ENCODE peak calls at places on chromosome 14, in four cellular contexts. Y, M, J and T are unnamed samples.

GRCh38 chr14:35669782-35670181 is 135.8 kb downstream of the INSM2 start:
- DNase-seq in Y (no peak), M (no peak), J (no peak), T (no peak)

GRCh38 chr14:31994391-31995033 is 82.6 kb upstream of the ARHGAP5 start:
- DNase-seq in Y (peak; percentile 56), M (no peak), J (no peak), T (peak; percentile 86)

GRCh38 chr14:80136358-80136757 is 74.9 kb downstream of the DIO2 start:
- DNase-seq in M (peak; percentile 16), J (no peak), Y (peak; percentile 81), T (no peak)

GRCh38 chr14:102819176-102819628 is 42.0 kb downstream of the TRAF3 start:
- DNase-seq in M (no peak), Y (no peak), J (no peak), T (no peak)

GRCh38 chr14:30214014-30214413 is 286.4 kb upstream of the PRKD1 start:
- DNase-seq in J (no peak), Y (peak; percentile 41), M (no peak), T (no peak)

GRCh38 chr14:105838591-105839424 is 312.4 kb downstream of the TMEM121 start:
- DNase-seq in M (no peak), J (peak; percentile 80), Y (no peak), T (no peak)

GRCh38 chr14:45211295-45211694 is 41.7 kb downstream of the MIS18BP1 start:
- DNase-seq in M (no peak), Y (no peak), J (no peak), T (no peak)

GRCh38 chr14:104561661-104562495 is 17.7 kb upstream of the C14orf180 start:
- DNase-seq in Y (no peak), M (no peak), J (no peak), T (no peak)

GRCh38 chr14:100078997-100079561 is 13.9 kb downstream of the EVL start:
- DNase-seq in M (no peak), Y (peak; percentile 47), J (peak; percentile 87), T (peak; percentile 85)

GRCh38 chr14:54132485-54132884 is 175.9 kb upstream of the BMP4 start:
- DNase-seq in J (no peak), M (no peak), Y (no peak), T (no peak)

GRCh38 chr14:51006781-51007211 is 62.5 kb upstream of the PYGL start:
- DNase-seq in Y (peak; percentile 88), J (no peak), M (peak; percentile 40), T (no peak)

GRCh38 chr14:96574633-96575191 is 72.5 kb downstream of the PAPOLA start:
- DNase-seq in M (no peak), Y (peak; percentile 44), J (no peak), T (no peak)